ENCODE peak calls at places on chromosomes 16 and 17, in four cellular contexts. W is thoracic aorta, O is pancreas, I is cardiac muscle cell. Z is an unnamed sample. For H3K4me1, the result is how much of the 10 kb centered on the place peaks cover.

GRCh38 chr16:65572156-65572555 is 450.3 kb upstream of the CDH11 start:
- DNase-seq in W (no peak), O (no peak), I (no peak), Z (no peak)

GRCh38 chr16:87384162-87384999 is 805 bp upstream of the FBXO31 start:
- DNase-seq in W (no peak), O (peak), I (peak), Z (no peak)

GRCh38 chr17:57902800-57903759 is 52.1 kb downstream of the CUEDC1 start:
- DNase-seq in W (peak), O (peak), I (no peak), Z (no peak)

GRCh38 chr16:47045023-47045422 is 71.5 kb upstream of the DNAJA2 start:
- DNase-seq in W (no peak), O (no peak), I (no peak), Z (no peak)

GRCh38 chr16:1002399-1003161 is 21.0 kb downstream of the SOX8 start:
- DNase-seq in W (no peak), O (no peak), I (no peak), Z (peak)

GRCh38 chr17:19724501-19725420 is 8.4 kb upstream of the SLC47A2 start:
- DNase-seq in W (no peak), O (peak), I (no peak), Z (peak)

GRCh38 chr16:78768226-78768625 is 668.8 kb downstream of the WWOX start:
- DNase-seq in W (no peak), O (no peak), I (no peak), Z (no peak)

GRCh38 chr17:75034236-75034908 is 12.4 kb downstream of the ATP5PD start:
- DNase-seq in W (peak), O (peak), I (peak), Z (peak)

GRCh38 chr16:67372664-67373063 is 20.6 kb downstream of the TPPP3 start:
- DNase-seq in W (no peak), O (no peak), I (no peak), Z (no peak)

DNA sequence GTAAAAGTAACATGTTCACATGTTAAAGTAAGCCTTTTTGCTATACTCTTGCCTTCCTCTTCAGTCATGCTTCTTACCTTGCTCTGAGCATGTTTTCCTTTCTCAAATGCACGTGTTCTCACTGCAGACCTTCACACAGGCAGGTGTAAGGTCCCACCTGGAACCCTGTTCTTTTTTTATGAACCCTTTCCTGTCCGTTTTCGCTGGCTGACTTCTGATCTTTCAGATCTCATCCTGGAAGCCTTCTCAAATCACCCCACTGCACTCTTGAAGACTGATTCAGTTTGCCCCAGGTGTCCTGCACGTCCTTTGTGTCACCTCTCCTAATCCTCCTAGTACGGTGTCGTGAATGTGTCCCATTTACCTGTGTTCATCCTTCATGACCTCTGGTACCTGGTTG is 313.6 kb downstream of the SNX29 start:
- DNase-seq in W (no peak), O (no peak), I (no peak), Z (no peak)
- H3K4me1 ChIP-seq in W (under half), O (under half), I (under half), Z (under half)

GRCh38 chr16:24975428-24975889 is 39.7 kb downstream of the ARHGAP17 start:
- DNase-seq in W (no peak), O (no peak), I (no peak), Z (no peak)
- H3K4me1 ChIP-seq in W (under half), O (under half), I (under half), Z (under half)

GRCh38 chr17:17117923-17118322 is 75.7 kb downstream of the MPRIP start:
- DNase-seq in W (no peak), O (no peak), I (no peak), Z (no peak)

GRCh38 chr17:17119106-17119505 is 76.8 kb downstream of the MPRIP start:
- DNase-seq in W (no peak), O (no peak), I (no peak), Z (no peak)

GRCh38 chr17:17119533-17119932 is 77.3 kb downstream of the MPRIP start:
- DNase-seq in W (no peak), O (no peak), I (no peak), Z (peak)

GRCh38 chr17:17120294-17120693 is 78.0 kb downstream of the MPRIP start:
- DNase-seq in W (no peak), O (peak), I (no peak), Z (no peak)

GRCh38 chr17:17118399-17118798 is 76.1 kb downstream of the MPRIP start:
- DNase-seq in W (no peak), O (no peak), I (no peak), Z (no peak)
- H3K4me1 ChIP-seq in W (half or more), O (under half), I (under half), Z (half or more)

DNA sequence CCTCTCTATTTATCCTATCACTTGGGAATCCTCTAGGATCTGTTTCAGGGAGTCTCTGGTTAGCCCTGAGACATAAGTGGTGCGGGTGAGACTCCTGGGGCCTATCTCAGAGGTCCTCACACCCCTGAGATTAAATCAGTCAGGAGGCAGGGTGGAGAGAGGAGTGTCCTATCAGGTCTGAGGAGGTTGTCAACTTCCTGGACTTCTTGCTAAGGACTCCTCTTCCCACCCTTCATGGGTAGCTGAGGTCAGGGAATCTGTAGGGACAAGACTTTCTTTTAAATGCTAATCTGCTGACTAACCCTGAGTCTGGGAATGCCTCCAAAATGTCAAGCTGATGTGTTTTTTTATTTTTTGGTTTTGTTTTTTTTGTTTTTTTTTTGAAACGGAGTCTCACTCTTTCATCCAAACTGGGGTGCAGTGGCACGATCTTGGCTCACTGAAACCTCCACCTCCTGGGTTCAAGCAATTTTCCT is 6.6 kb upstream of the ARMC5 start:
- DNase-seq in W (no peak), O (no peak), I (no peak), Z (no peak)
- H3K4me1 ChIP-seq in W (half or more), O (under half), I (under half), Z (under half)

DNA sequence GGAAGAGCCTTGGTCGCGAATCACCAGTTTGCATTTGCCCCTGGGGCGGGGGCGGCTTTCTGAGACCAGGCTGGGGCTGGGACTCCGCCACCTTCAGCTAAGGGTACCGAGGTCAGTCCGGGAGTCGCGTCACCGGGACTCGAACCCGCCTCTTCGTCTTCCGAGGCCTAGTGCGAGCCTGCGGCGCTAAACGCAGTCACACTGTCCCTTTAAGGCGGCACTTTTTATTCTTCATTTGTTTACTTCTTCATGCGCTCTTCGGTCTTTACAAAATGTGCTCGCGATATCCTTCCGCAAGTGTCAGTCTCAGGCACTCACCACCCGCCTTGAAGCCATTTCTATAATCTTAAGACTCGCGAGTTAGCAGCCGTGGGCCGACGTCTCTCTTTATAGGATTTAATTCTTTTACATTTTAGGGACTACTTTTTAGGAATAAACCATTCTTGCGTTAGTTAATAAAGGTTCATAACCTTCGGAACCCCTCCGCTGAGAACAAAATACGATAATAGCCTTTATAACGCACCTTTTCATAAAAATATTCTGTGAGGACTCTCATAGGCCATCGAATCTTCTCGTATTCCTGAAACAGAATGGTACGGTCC is 593 bp upstream of the HEXIM1 start:
- DNase-seq in W (no peak), O (peak), I (peak), Z (peak)
- H3K4me1 ChIP-seq in W (under half), O (under half), I (under half), Z (under half)

DNA sequence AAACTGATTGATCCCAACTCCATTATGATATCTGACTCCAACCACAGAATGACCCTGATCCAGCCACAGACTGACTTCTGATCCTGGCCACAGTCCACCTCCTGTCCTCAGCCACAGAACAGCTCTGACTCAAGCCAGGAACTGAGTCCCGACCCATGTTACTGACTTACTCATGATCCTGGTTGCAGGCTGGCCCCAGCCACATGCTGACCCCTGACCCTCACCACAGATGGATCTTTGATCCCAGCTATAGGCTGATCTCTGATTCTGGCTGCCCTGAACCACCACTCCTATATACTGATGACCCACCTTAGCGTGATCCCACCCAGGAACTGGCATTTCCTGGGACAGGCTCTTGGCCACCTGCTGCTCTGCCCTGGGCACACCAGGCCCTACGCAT is 32.2 kb upstream of the IL21R start:
- DNase-seq in W (no peak), O (no peak), I (no peak), Z (no peak)
- H3K4me1 ChIP-seq in W (under half), O (under half), I (under half), Z (half or more)